ENCODE peak calls at places on chromosomes 12 and 14, in eight cellular contexts. A is EL; C is HEK293T; Q is activated CD4-positive, alpha-beta memory T cell treated with anti-CD3 and anti-CD28 coated beads, Interleukin-2, amount 10 ng/mL, durations not matched to agents 7 days and 5 days; I is iPS-NIHi11; F is SW 1271; J is gastrocnemius medialis; N is psoas muscle. H is an unnamed sample.

GRCh38 chr12:59486827-59487226 is 109.0 kb upstream of the SLC16A7 start:
- DNase-seq in J (no peak), F (no peak), Q (no peak), N (no peak), A (peak; percentile 50), C (no peak), I (no peak), H (no peak)

GRCh38 chr12:62763827-62764226 is 171.1 kb downstream of the PPM1H start:
- DNase-seq in N (no peak), C (no peak), J (no peak), I (no peak), F (no peak), Q (no peak), A (no peak), H (no peak)

GRCh38 chr14:69259531-69260245 is at the start of gene GALNT16:
- DNase-seq in J (no peak), Q (no peak), N (peak; percentile 49), A (peak; percentile 44), C (peak; percentile 71), F (no peak), I (peak; percentile 82), H (peak; percentile 68)

GRCh38 chr12:67645571-67645970 is 3.0 kb upstream of the DYRK2 start:
- DNase-seq in F (no peak), N (no peak), J (no peak), Q (no peak), I (no peak), A (peak; percentile 31), C (no peak), H (no peak)

GRCh38 chr12:119178544-119179334 is at the start of gene HSPB8:
- DNase-seq in J (peak; percentile 97), A (peak; percentile 87), Q (no peak), N (peak; percentile 94), I (peak; percentile 77), C (peak; percentile 24), F (no peak), H (peak; percentile 53)

GRCh38 chr14:103545219-103545914 is 16.4 kb downstream of the TRMT61A start:
- DNase-seq in I (no peak), F (no peak), Q (no peak), A (no peak), J (no peak), N (peak; percentile 23), C (no peak), H (no peak)

GRCh38 chr12:121776190-121777098 is 17.0 kb downstream of the RHOF start:
- DNase-seq in F (no peak), N (peak; percentile 84), Q (peak; percentile 89), A (peak; percentile 61), C (peak; percentile 88), J (no peak), I (peak; percentile 92), H (peak; percentile 85)

GRCh38 chr14:96538663-96539317 is 36.6 kb downstream of the PAPOLA start:
- DNase-seq in F (no peak), Q (no peak), C (no peak), J (no peak), I (no peak), A (no peak), N (no peak), H (no peak)

GRCh38 chr12:105418232-105418631 is 87.7 kb downstream of the C12orf75 start:
- DNase-seq in N (no peak), Q (no peak), F (no peak), I (no peak), C (no peak), J (no peak), A (peak; percentile 99), H (no peak)

GRCh38 chr12:123384994-123385376 is 1.1 kb downstream of the KMT5A start:
- DNase-seq in N (no peak), F (no peak), I (no peak), Q (no peak), J (no peak), C (no peak), A (peak; percentile 69), H (no peak)

GRCh38 chr14:77409131-77409533 is 14.2 kb downstream of the NOXRED1 start:
- DNase-seq in A (peak; percentile 6), Q (no peak), I (no peak), J (no peak), F (no peak), C (no peak), N (no peak), H (no peak)

GRCh38 chr12:131764738-131765137 is 53.8 kb downstream of the SFSWAP start:
- DNase-seq in C (no peak), F (no peak), I (no peak), A (no peak), J (no peak), Q (no peak), N (no peak), H (no peak)

GRCh38 chr12:99915251-99916082 is 69.3 kb downstream of the ANKS1B start:
- DNase-seq in C (no peak), Q (no peak), J (no peak), I (no peak), A (peak; percentile 83), F (no peak), N (no peak), H (no peak)

GRCh38 chr12:113463746-113464743 is 7.6 kb downstream of the LHX5 start:
- DNase-seq in C (no peak), J (no peak), N (no peak), A (peak; percentile 18), Q (no peak), F (no peak), I (no peak), H (no peak)

H was measured in D341Med.